ENCODE peak calls at places on chromosome 12, in five cellular contexts. One of them, this sample, is unnamed.

GRCh38 chr12:19223695-19224094 is 94.2 kb downstream of the PLEKHA5 start:
- DNase-seq in NCI-H1092: no peak
- DNase-seq in GF-D8: no peak
- DNase-seq in activated naive CD8-positive, alpha-beta T cell treated with anti-CD3 and anti-CD28 coated beads, Interleukin-2, amount 50 U/mL, for 24 hours: no peak
- DNase-seq in HTR-8/SVneo: no peak
- DNase-seq in this sample: no peak

GRCh38 chr12:99605-100004 is 33.0 kb downstream of the IQSEC3 start:
- DNase-seq in NCI-H1092: no peak
- DNase-seq in GF-D8: no peak
- DNase-seq in activated naive CD8-positive, alpha-beta T cell treated with anti-CD3 and anti-CD28 coated beads, Interleukin-2, amount 50 U/mL, for 24 hours: no peak
- DNase-seq in HTR-8/SVneo: peak; percentile 48
- DNase-seq in this sample: no peak

GRCh38 chr12:63362801-63363200 is 211.8 kb upstream of the AVPR1A start:
- DNase-seq in NCI-H1092: no peak
- DNase-seq in GF-D8: no peak
- DNase-seq in activated naive CD8-positive, alpha-beta T cell treated with anti-CD3 and anti-CD28 coated beads, Interleukin-2, amount 50 U/mL, for 24 hours: no peak
- DNase-seq in HTR-8/SVneo: no peak
- DNase-seq in this sample: no peak

GRCh38 chr12:49189731-49190314 is 943 bp upstream of the TUBA1A start:
- DNase-seq in NCI-H1092: no peak
- DNase-seq in GF-D8: no peak
- DNase-seq in activated naive CD8-positive, alpha-beta T cell treated with anti-CD3 and anti-CD28 coated beads, Interleukin-2, amount 50 U/mL, for 24 hours: no peak
- DNase-seq in HTR-8/SVneo: no peak
- DNase-seq in this sample: peak; percentile 34

GRCh38 chr12:8081228-8081920 is 700 bp upstream of the NECAP1 start:
- DNase-seq in NCI-H1092: no peak
- DNase-seq in GF-D8: no peak
- DNase-seq in activated naive CD8-positive, alpha-beta T cell treated with anti-CD3 and anti-CD28 coated beads, Interleukin-2, amount 50 U/mL, for 24 hours: peak; percentile 46
- DNase-seq in HTR-8/SVneo: no peak
- DNase-seq in this sample: no peak

GRCh38 chr12:21336656-21337055 is 1.9 kb upstream of the SLCO1A2 start:
- DNase-seq in NCI-H1092: no peak
- DNase-seq in GF-D8: no peak
- DNase-seq in activated naive CD8-positive, alpha-beta T cell treated with anti-CD3 and anti-CD28 coated beads, Interleukin-2, amount 50 U/mL, for 24 hours: no peak
- DNase-seq in HTR-8/SVneo: no peak
- DNase-seq in this sample: no peak

GRCh38 chr12:92403210-92404175 is 257.8 kb upstream of the BTG1 start:
- DNase-seq in NCI-H1092: no peak
- DNase-seq in GF-D8: no peak
- DNase-seq in activated naive CD8-positive, alpha-beta T cell treated with anti-CD3 and anti-CD28 coated beads, Interleukin-2, amount 50 U/mL, for 24 hours: peak; percentile 52
- DNase-seq in HTR-8/SVneo: no peak
- DNase-seq in this sample: no peak

GRCh38 chr12:11136075-11136474 is 1.6 kb upstream of the TAS2R30 start:
- DNase-seq in NCI-H1092: no peak
- DNase-seq in GF-D8: no peak
- DNase-seq in activated naive CD8-positive, alpha-beta T cell treated with anti-CD3 and anti-CD28 coated beads, Interleukin-2, amount 50 U/mL, for 24 hours: no peak
- DNase-seq in HTR-8/SVneo: no peak
- DNase-seq in this sample: no peak

GRCh38 chr12:45637706-45638105 is 91.8 kb upstream of the ARID2 start:
- DNase-seq in NCI-H1092: no peak
- DNase-seq in GF-D8: no peak
- DNase-seq in activated naive CD8-positive, alpha-beta T cell treated with anti-CD3 and anti-CD28 coated beads, Interleukin-2, amount 50 U/mL, for 24 hours: no peak
- DNase-seq in HTR-8/SVneo: no peak
- DNase-seq in this sample: no peak

GRCh38 chr12:118376089-118377004 is at the start of gene SUDS3:
- DNase-seq in NCI-H1092: peak; percentile 78
- DNase-seq in GF-D8: peak; percentile 54
- DNase-seq in activated naive CD8-positive, alpha-beta T cell treated with anti-CD3 and anti-CD28 coated beads, Interleukin-2, amount 50 U/mL, for 24 hours: peak; percentile 95
- DNase-seq in HTR-8/SVneo: peak; percentile 72
- DNase-seq in this sample: peak; percentile 76

GRCh38 chr12:52993558-52993869 is 12.7 kb upstream of the EIF4B start:
- DNase-seq in NCI-H1092: no peak
- DNase-seq in GF-D8: no peak
- DNase-seq in activated naive CD8-positive, alpha-beta T cell treated with anti-CD3 and anti-CD28 coated beads, Interleukin-2, amount 50 U/mL, for 24 hours: no peak
- DNase-seq in HTR-8/SVneo: no peak
- DNase-seq in this sample: no peak

GRCh38 chr12:76455582-76456345 is 103.8 kb downstream of the OSBPL8 start:
- DNase-seq in NCI-H1092: no peak
- DNase-seq in GF-D8: no peak
- DNase-seq in activated naive CD8-positive, alpha-beta T cell treated with anti-CD3 and anti-CD28 coated beads, Interleukin-2, amount 50 U/mL, for 24 hours: no peak
- DNase-seq in HTR-8/SVneo: peak; percentile 72
- DNase-seq in this sample: no peak